ENCODE peak calls at places on chromosomes 13 and 19, in six cellular contexts. T is heart right ventricle, D is PC-3, Y is uterus, M is lower lobe of right lung, G is aorta. I is an unnamed sample.

GRCh38 chr19:1554968-1555801 is 12.9 kb downstream of the MEX3D start:
- DNase-seq in D (no peak), Y (no peak), M (no peak), G (no peak), T (no peak), I (no peak)

GRCh38 chr13:39244561-39245230 is 206.4 kb downstream of the NHLRC3 start:
- DNase-seq in G (no peak), Y (no peak), D (no peak), T (no peak), M (no peak), I (no peak)

GRCh38 chr19:38838208-38838985 is 6.8 kb upstream of the ECH1 start:
- DNase-seq in T (no peak), G (peak; percentile 19), M (no peak), Y (no peak), D (peak; percentile 94), I (no peak)

GRCh38 chr19:3494051-3494450 is 6.4 kb downstream of the DOHH start:
- DNase-seq in Y (no peak), G (no peak), D (no peak), M (no peak), T (no peak), I (no peak)

GRCh38 chr19:49400034-49400433 is 12.0 kb downstream of the KASH5 start:
- DNase-seq in Y (no peak), G (no peak), T (no peak), D (no peak), M (no peak), I (no peak)

GRCh38 chr13:51501592-51502205 is 48.9 kb upstream of the INTS6 start:
- DNase-seq in D (peak; percentile 65), G (no peak), T (no peak), Y (no peak), M (no peak), I (peak; percentile 50)

GRCh38 chr13:114334305-114335053 is 20.2 kb downstream of the CHAMP1 start:
- DNase-seq in G (no peak), Y (no peak), D (no peak), T (no peak), M (no peak), I (no peak)

GRCh38 chr13:75355609-75356008 is 126.4 kb downstream of the TBC1D4 start:
- DNase-seq in T (no peak), M (no peak), Y (no peak), G (no peak), D (no peak), I (no peak)

GRCh38 chr13:72864142-72865035 is 82.5 kb downstream of the PIBF1 start:
- DNase-seq in D (peak; percentile 5), T (no peak), M (no peak), Y (no peak), G (no peak), I (peak; percentile 38)

GRCh38 chr19:11425719-11426457 is 6.8 kb upstream of the RGL3 start:
- DNase-seq in Y (no peak), T (no peak), M (no peak), G (no peak), D (no peak), I (no peak)

GRCh38 chr13:30870049-30870884 is 35.8 kb upstream of the MEDAG start:
- DNase-seq in M (no peak), G (peak; percentile 92), D (peak; percentile 46), Y (peak; percentile 84), T (peak; percentile 77), I (peak; percentile 91)

GRCh38 chr19:30160426-30160825 is 211.8 kb upstream of the ZNF536 start:
- DNase-seq in T (no peak), G (no peak), Y (no peak), M (no peak), D (no peak), I (no peak)

GRCh38 chr19:48726573-48726972 is 7.0 kb upstream of the MAMSTR start:
- DNase-seq in Y (no peak), T (no peak), D (no peak), G (no peak), M (no peak), I (no peak)

GRCh38 chr19:5309438-5310204 is 31.0 kb downstream of the PTPRS start:
- DNase-seq in G (no peak), D (no peak), Y (no peak), T (no peak), M (no peak), I (no peak)

GRCh38 chr19:21878646-21879045 is 42.7 kb upstream of the ZNF43 start:
- DNase-seq in Y (no peak), T (no peak), M (no peak), D (no peak), G (no peak), I (no peak)
- H3K9me3 ChIP-seq in Y (no peaks in the 10 kb centered on the region), T (no peaks in the 10 kb centered on the region), M (no peaks in the 10 kb centered on the region), D (peaks cover 10% of the 10 kb centered on the region), G (no peaks in the 10 kb centered on the region), I (no peaks in the 10 kb centered on the region)

DNA sequence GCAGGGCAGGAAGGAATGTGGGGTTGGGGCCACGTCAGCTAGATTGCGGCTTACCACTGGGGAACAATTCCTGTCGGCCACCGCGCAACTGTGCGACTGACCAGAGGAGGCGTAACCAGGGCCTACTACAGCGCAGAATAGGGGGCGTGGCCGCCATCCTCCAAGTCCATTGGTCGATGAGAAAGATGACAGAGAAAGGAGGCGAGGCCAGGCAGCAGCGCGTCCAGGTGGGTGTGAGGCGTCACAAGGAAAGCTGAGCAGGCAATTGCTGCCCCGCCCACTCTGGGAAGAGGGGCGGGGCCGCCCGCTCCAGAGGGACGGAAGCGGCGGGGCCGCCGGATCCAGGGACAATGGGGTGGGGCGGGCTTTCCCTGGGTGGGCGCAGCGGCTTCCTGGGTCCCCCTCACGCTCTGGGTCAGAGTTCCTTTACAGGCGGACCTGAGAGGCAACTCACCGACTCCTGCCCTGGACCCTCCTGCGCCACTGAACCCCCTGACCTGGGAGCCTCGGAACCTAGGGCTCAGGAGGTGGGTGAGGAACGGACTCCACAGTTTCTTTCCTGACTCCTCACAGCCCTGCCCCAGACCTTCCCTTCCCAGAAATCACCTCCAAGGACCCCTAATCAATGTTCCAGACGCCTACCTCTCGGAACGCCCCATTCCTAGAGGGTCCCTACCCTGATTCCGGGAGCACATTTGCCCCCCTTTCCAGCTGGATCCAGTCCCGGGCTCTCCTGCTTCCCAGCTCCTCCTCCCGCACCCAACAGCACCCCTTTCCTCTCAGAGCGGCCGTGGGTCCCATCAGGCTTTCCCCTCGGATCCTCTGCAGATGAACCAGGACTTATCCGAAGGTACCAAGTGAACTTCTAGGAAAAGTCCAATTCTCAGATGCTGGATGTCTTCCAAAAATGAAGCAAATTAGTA is 101.5 kb upstream of the ZNF492 start:
- DNase-seq in G (peak; percentile 94), M (peak; percentile 68), Y (peak; percentile 96), T (peak; percentile 65), D (no peak), I (no peak)
- H3K9me3 ChIP-seq in G (no peaks in the 10 kb centered on the region), M (no peaks in the 10 kb centered on the region), Y (no peaks in the 10 kb centered on the region), T (no peaks in the 10 kb centered on the region), D (peaks cover 42% of the 10 kb centered on the region), I (no peaks in the 10 kb centered on the region)

DNA sequence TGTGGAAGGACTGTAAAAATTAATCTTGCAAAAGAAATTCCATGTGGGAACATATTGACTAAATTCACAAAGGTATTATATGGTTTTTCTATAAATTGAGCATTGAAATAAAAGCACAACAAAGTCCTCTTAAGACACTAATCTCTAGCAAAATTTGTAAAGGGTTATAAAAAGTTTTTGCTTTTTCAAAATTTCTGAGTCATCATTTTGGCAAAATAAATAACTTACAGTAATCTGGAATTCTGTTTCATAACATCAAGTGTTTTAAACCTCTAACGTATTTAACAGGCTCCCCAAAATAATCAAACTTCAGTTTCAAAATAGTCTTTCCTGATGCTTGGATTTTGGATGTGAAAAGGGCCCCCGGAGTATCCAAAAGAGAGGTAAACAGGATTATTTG is 26.0 kb downstream of the MED4 start:
- DNase-seq in T (no peak), Y (no peak), D (no peak), G (no peak), M (no peak), I (no peak)
- H3K9me3 ChIP-seq in T (peaks cover 40% of the 10 kb centered on the region), Y (peaks cover 25% of the 10 kb centered on the region), D (peaks cover 7% of the 10 kb centered on the region), G (peaks cover 2% of the 10 kb centered on the region), M (peaks cover 29% of the 10 kb centered on the region), I (peaks cover 25% of the 10 kb centered on the region)

DNA sequence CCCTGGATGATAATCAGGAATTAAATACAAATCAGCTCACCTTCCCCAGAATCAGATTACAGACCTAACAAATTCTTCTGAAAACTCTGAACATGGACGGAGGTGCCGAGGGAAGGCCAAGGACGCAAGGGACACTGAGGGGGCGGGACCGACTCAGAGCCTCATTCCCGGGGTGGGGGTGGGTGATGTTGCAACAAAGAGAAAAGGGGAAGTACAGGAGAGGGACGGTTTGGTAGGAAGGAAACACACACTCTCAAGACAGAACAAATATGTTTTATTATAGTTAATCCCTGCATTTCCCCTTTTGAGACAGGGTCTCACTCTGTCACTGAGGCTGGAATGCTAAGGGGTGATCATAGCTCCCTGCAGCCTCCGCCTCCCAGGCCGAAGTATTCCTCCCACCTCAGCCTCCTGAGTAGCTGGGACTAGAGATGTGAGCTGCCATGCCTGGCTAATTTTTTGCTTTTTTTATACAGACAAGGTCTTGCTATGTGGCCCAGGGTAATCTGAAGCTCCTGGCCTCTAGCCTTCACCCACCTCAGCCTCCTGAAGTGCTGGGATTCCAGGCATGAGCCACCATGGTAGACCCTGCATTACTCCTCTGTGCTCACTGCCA is 786 bp upstream of the LILRA2 start:
- DNase-seq in M (peak; percentile 76), T (no peak), Y (no peak), G (peak; percentile 74), D (no peak), I (no peak)
- H3K9me3 ChIP-seq in M (no peaks in the 10 kb centered on the region), T (no peaks in the 10 kb centered on the region), Y (no peaks in the 10 kb centered on the region), G (no peaks in the 10 kb centered on the region), D (no peaks in the 10 kb centered on the region), I (no peaks in the 10 kb centered on the region)